ENCODE peak calls at places on chromosomes 16 and 17, in seven cellular contexts. T, A, N, I, Y, G and H are unnamed samples.

GRCh38 chr16:68490829-68491575 is 42.7 kb upstream of the SMPD3 start:
- DNase-seq in T (no peak), A (no peak), N (no peak), I (peak), Y (no peak), G (no peak), H (peak)

GRCh38 chr16:87418644-87419043 is 26.5 kb downstream of the MAP1LC3B start:
- DNase-seq in T (peak), A (no peak), N (no peak), I (no peak), Y (no peak), G (no peak), H (no peak)

GRCh38 chr17:50050431-50051032 is 5.4 kb upstream of the ITGA3 start:
- DNase-seq in T (no peak), A (no peak), N (no peak), I (no peak), Y (no peak), G (no peak), H (no peak)

GRCh38 chr17:44002141-44002848 is 2.1 kb upstream of the NAGS start:
- DNase-seq in T (no peak), A (peak), N (no peak), I (peak), Y (no peak), G (no peak), H (peak)

GRCh38 chr16:50664270-50664669 is 16.8 kb downstream of the SNX20 start:
- DNase-seq in T (no peak), A (no peak), N (no peak), I (no peak), Y (no peak), G (no peak), H (no peak)

GRCh38 chr17:73722163-73722562 is 77.9 kb upstream of the SDK2 start:
- DNase-seq in T (no peak), A (no peak), N (no peak), I (no peak), Y (no peak), G (no peak), H (no peak)

GRCh38 chr16:3861808-3862451 is 18.6 kb downstream of the CREBBP start:
- DNase-seq in T (no peak), A (no peak), N (no peak), I (peak), Y (no peak), G (no peak), H (peak)

GRCh38 chr17:74763565-74764387 is 12.4 kb downstream of the NAT9 start:
- DNase-seq in T (no peak), A (no peak), N (no peak), I (no peak), Y (no peak), G (no peak), H (no peak)

GRCh38 chr16:85361441-85362118 is 249.3 kb upstream of the CIBAR2 start:
- DNase-seq in T (no peak), A (no peak), N (no peak), I (no peak), Y (no peak), G (no peak), H (no peak)

GRCh38 chr17:14222611-14223010 is 14.1 kb downstream of the CDRT15 start:
- DNase-seq in T (no peak), A (no peak), N (no peak), I (no peak), Y (no peak), G (no peak), H (no peak)

GRCh38 chr17:15657868-15658775 is 26.0 kb downstream of the TRIM16 start:
- DNase-seq in T (no peak), A (no peak), N (no peak), I (no peak), Y (no peak), G (no peak), H (peak)

GRCh38 chr17:49210158-49211029 is at the start of the genes ABI3 and GNGT2:
- DNase-seq in T (no peak), A (no peak), N (peak), I (no peak), Y (no peak), G (no peak), H (peak)

GRCh38 chr16:54926166-54926838 is 4.4 kb upstream of the IRX5 start:
- DNase-seq in T (no peak), A (no peak), N (no peak), I (no peak), Y (peak), G (peak), H (peak)

GRCh38 chr17:43213545-43213944 is 1.9 kb downstream of the TMEM106A start:
- DNase-seq in T (peak), A (no peak), N (no peak), I (no peak), Y (no peak), G (no peak), H (no peak)

GRCh38 chr17:13099079-13099478 is 81.3 kb upstream of the ELAC2 start:
- DNase-seq in T (no peak), A (no peak), N (no peak), I (no peak), Y (no peak), G (no peak), H (no peak)

GRCh38 chr16:1069154-1069553 is 3.4 kb upstream of the SSTR5 start:
- DNase-seq in T (no peak), A (no peak), N (no peak), I (no peak), Y (no peak), G (no peak), H (no peak)

GRCh38 chr16:84228321-84228838 is 11.4 kb downstream of the KCNG4 start:
- DNase-seq in T (no peak), A (peak), N (no peak), I (peak), Y (no peak), G (peak), H (peak)

GRCh38 chr17:38751803-38752118 is 780 bp upstream of the PSMB3 start:
- DNase-seq in T (peak), A (peak), N (peak), I (peak), Y (peak), G (peak), H (peak)